ENCODE peak calls at places on chromosomes 1 and 21, in six cellular contexts. X is A549; Z is CD8-positive, alpha-beta T cell; N is mesothelial cell of epicardium; H is right atrium auricular region; O is fibroblast of mammary gland. P is an unnamed sample.

GRCh38 chr1:215473943-215474342 is 93.2 kb upstream of the KCTD3 start:
- DNase-seq in X (no peak), Z (no peak), N (no peak), H (no peak), O (peak), P (peak)

GRCh38 chr1:148010527-148010926 is 82.3 kb downstream of the GPR89B start:
- DNase-seq in X (no peak), Z (no peak), N (no peak), H (no peak), O (no peak), P (no peak)

GRCh38 chr1:111133863-111134262 is 6.0 kb downstream of the DRAM2 start:
- DNase-seq in X (no peak), Z (no peak), N (no peak), H (no peak), O (no peak), P (no peak)

GRCh38 chr1:191174298-191174697 is 696.6 kb upstream of the BRINP3 start:
- DNase-seq in X (no peak), Z (no peak), N (no peak), H (no peak), O (no peak), P (no peak)

GRCh38 chr1:230307213-230307612 is 118.9 kb downstream of the PGBD5 start:
- DNase-seq in X (no peak), Z (no peak), N (no peak), H (no peak), O (no peak), P (no peak)

GRCh38 chr1:67960766-67961165 is 89.7 kb downstream of the DIRAS3 start:
- DNase-seq in X (no peak), Z (no peak), N (no peak), H (no peak), O (no peak), P (no peak)

GRCh38 chr1:221887091-221887746 is 145.3 kb upstream of the DUSP10 start:
- DNase-seq in X (peak), Z (no peak), N (no peak), H (peak), O (peak), P (peak)

GRCh38 chr1:233632436-233632835 is 18.5 kb downstream of the KCNK1 start:
- DNase-seq in X (no peak), Z (no peak), N (no peak), H (no peak), O (no peak), P (no peak)

GRCh38 chr21:46020581-46020980 is 39.0 kb downstream of the COL6A1 start:
- DNase-seq in X (no peak), Z (no peak), N (no peak), H (no peak), O (no peak), P (no peak)

GRCh38 chr21:31557421-31557955 is 102.0 kb upstream of the SOD1 start:
- DNase-seq in X (no peak), Z (peak), N (no peak), H (no peak), O (no peak), P (no peak)

GRCh38 chr1:79197421-79197820 is 190.9 kb upstream of the ADGRL4 start:
- DNase-seq in X (no peak), Z (no peak), N (no peak), H (no peak), O (peak), P (peak)

GRCh38 chr1:45356186-45356585 is 15.9 kb upstream of the MUTYH start:
- DNase-seq in X (no peak), Z (no peak), N (no peak), H (no peak), O (no peak), P (no peak)

GRCh38 chr21:39385299-39386145 is 36.6 kb upstream of the HMGN1 start:
- DNase-seq in X (peak), Z (peak), N (no peak), H (no peak), O (peak), P (peak)

DNA sequence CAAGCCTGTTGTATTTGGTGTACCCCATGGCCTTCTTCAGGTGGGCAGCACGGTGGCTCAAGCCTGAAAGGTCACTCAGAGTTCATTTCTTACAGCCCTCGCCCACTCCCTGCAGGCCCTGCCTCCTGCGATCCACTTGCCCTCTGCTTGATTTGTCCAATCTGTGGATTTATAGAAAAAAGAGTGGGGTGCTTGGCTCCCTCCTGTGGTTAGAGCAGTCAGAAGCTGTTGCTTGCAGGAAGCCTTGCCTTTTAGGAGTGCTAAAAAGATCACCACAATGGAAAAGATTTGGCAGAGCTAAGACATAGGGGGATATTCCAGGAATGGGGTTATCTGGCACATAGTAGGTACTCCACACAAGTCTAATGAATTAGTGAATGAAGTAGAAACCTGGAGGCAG is 108.0 kb upstream of the TRABD2B start:
- DNase-seq in X (no peak), Z (no peak), N (no peak), H (no peak), O (peak), P (peak)
- TF ChIP-seq CTCF in X (no peak), Z (no peak), N (no peak), H (peak), O (peak), P (no peak)

GRCh38 chr1:87120779-87121178 is 206.3 kb downstream of the HS2ST1 start:
- DNase-seq in X (no peak), Z (no peak), N (no peak), H (no peak), O (no peak), P (no peak)
- TF ChIP-seq CTCF in X (no peak), Z (no peak), N (no peak), H (no peak), O (peak), P (peak)

DNA sequence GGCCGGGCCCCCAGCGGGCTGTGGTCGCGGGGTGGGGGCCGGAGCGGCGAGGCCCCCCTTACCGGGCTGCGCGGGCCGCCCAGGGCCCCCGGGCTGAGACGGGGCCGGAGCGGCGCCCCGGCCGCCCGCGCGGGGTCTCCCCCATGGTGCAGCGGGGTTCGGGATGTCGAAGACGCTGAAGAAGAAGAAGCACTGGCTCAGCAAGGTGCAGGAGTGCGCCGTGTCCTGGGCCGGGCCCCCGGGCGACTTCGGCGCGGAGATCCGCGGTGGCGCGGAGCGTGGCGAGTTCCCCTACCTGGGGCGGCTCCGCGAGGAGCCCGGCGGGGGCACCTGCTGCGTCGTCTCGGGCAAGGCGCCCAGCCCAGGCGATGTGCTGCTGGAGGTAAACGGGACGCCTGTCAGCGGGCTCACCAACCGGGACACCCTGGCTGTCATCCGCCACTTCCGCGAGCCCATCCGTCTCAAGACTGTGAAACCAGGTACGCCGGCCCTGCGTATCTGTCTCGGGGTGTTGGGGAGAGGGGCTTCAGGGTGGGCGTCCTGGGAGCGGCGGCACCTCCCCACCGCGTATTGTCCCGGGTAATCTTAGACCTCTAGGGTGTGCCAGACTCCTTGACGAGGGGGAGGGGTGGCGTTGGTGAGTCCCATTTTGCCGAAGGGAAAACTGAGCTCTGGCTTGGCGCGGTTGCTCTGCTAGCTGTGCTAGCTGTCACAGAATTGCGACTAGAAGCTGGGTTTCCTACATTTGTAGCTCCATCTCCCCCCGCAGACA is 742 bp downstream of the MAGI3 start:
- DNase-seq in X (peak), Z (peak), N (peak), H (no peak), O (no peak), P (no peak)
- TF ChIP-seq CTCF in X (peak), Z (no peak), N (no peak), H (peak), O (peak), P (no peak)

GRCh38 chr1:198206292-198206691 is 49.5 kb downstream of the NEK7 start:
- DNase-seq in X (no peak), Z (no peak), N (no peak), H (no peak), O (no peak), P (no peak)
- TF ChIP-seq CTCF in X (no peak), Z (no peak), N (no peak), H (peak), O (no peak), P (no peak)

DNA sequence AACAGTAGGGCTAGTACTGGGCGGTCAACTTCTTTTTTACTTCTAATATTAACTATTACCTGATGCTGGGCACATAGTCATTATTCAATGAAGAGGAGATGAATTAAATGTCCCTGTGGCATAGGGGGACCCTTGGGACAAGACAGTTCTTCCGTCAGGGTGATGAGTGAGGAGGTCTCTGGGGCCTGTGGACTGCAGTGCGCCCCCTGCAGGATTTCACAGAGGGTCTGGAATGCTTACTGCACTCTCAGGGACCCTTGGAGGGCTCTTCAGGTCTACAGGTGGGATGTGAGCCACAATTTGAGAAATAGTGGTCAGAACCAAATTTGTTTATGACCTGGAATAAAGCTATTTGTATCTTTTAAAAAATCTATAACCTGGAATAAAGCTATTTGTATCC is 149.4 kb downstream of the FAM78B start:
- DNase-seq in X (no peak), Z (no peak), N (no peak), H (no peak), O (no peak), P (no peak)
- TF ChIP-seq CTCF in X (no peak), Z (no peak), N (no peak), H (no peak), O (no peak), P (no peak)

GRCh38 chr1:245380790-245381535 is 226.2 kb downstream of the KIF26B start:
- DNase-seq in X (peak), Z (no peak), N (no peak), H (no peak), O (no peak), P (no peak)
- TF ChIP-seq CTCF in X (peak), Z (no peak), N (no peak), H (peak), O (peak), P (peak)

GRCh38 chr21:18369115-18369514 is 34.5 kb downstream of the TMPRSS15 start:
- DNase-seq in X (no peak), Z (no peak), N (no peak), H (no peak), O (peak), P (no peak)
- TF ChIP-seq CTCF in X (no peak), Z (no peak), N (peak), H (peak), O (peak), P (no peak)

GRCh38 chr21:21002137-21002536 is 3.9 kb downstream of the NCAM2 start:
- DNase-seq in X (no peak), Z (no peak), N (no peak), H (no peak), O (no peak), P (no peak)

GRCh38 chr21:21000576-21001175 is 2.5 kb downstream of the NCAM2 start:
- DNase-seq in X (no peak), Z (no peak), N (no peak), H (no peak), O (no peak), P (no peak)

GRCh38 chr21:20999567-21000169 is 1.5 kb downstream of the NCAM2 start:
- DNase-seq in X (no peak), Z (no peak), N (no peak), H (no peak), O (peak), P (peak)

GRCh38 chr21:21003701-21004100 is 5.5 kb downstream of the NCAM2 start:
- DNase-seq in X (no peak), Z (no peak), N (no peak), H (no peak), O (peak), P (no peak)

GRCh38 chr21:21001591-21002100 is 3.4 kb downstream of the NCAM2 start:
- DNase-seq in X (no peak), Z (no peak), N (no peak), H (no peak), O (no peak), P (no peak)
- TF ChIP-seq CTCF in X (no peak), Z (no peak), N (no peak), H (no peak), O (no peak), P (no peak)

P was measured in foreskin fibroblast.